ENCODE peak calls at places on chromosomes 12 and 14, in eight cellular contexts. S is NCI-H460; A is activated CD4-positive, alpha-beta T cell treated with anti-CD3 and anti-CD28 coated beads, Interleukin-2, amount 10 ng/mL, durations not matched to agents 7 days and 5 days; I is stimulated activated CD4-positive, alpha-beta T cell treated with anti-CD3 and anti-CD28 coated beads, TNF-alpha, amount 100 ng/mL, for 1 hour; D is OCI-M1; G is suprapubic skin; V is hippocampal formation; H is activated CD8-positive, alpha-beta memory T cell treated with anti-CD3 and anti-CD28 coated beads, Interleukin-2, amount 50 U/mL, for 4 hours. B is an unnamed sample.

GRCh38 chr12:9072481-9073038 is 43.2 kb downstream of the A2M start:
- DNase-seq in G (no peak), A (no peak), H (no peak), I (no peak), V (no peak), D (no peak), S (no peak), B (no peak)

GRCh38 chr12:100651694-100652093 is 78.2 kb downstream of the GAS2L3 start:
- DNase-seq in D (no peak), S (no peak), I (no peak), H (no peak), V (no peak), A (no peak), G (no peak), B (no peak)

GRCh38 chr14:105999361-106000028 is 473.1 kb downstream of the TMEM121 start:
- DNase-seq in V (no peak), I (no peak), A (peak), S (peak), G (no peak), H (peak), D (peak), B (no peak)

GRCh38 chr12:124347335-124347734 is 52.4 kb downstream of the RFLNA start:
- DNase-seq in I (no peak), H (no peak), A (no peak), V (no peak), D (no peak), G (no peak), S (no peak), B (no peak)

GRCh38 chr14:100875126-100875525 is 28.4 kb downstream of the RTL1 start:
- DNase-seq in D (no peak), I (no peak), H (no peak), V (no peak), A (no peak), S (no peak), G (no peak), B (no peak)

GRCh38 chr14:70086685-70087379 is 101.9 kb downstream of the SLC8A3 start:
- DNase-seq in S (peak), V (peak), H (no peak), D (peak), A (peak), I (no peak), G (no peak), B (no peak)

GRCh38 chr14:87065366-87065765 is 927.6 kb downstream of the GALC start:
- DNase-seq in H (no peak), I (no peak), S (no peak), V (no peak), A (no peak), G (no peak), D (no peak), B (no peak)

GRCh38 chr14:100532154-100532915 is 54.9 kb downstream of the BEGAIN start:
- DNase-seq in D (peak), S (no peak), A (peak), I (no peak), G (peak), V (no peak), H (peak), B (peak)

GRCh38 chr12:106753526-106753925 is 21.0 kb upstream of the RIC8B start:
- DNase-seq in A (peak), H (peak), D (no peak), S (no peak), V (no peak), I (peak), G (no peak), B (no peak)

GRCh38 chr12:114163766-114164165 is 197.6 kb upstream of the RBM19 start:
- DNase-seq in H (no peak), V (no peak), D (no peak), G (no peak), I (no peak), S (no peak), A (no peak), B (no peak)

GRCh38 chr14:105474478-105475268 is at the start of gene CRIP2:
- DNase-seq in I (no peak), A (peak), S (no peak), V (peak), H (no peak), G (no peak), D (peak), B (no peak)

GRCh38 chr12:31845613-31846321 is 113.4 kb upstream of the RESF1 start:
- DNase-seq in A (no peak), I (no peak), D (no peak), S (no peak), G (no peak), V (no peak), H (no peak), B (no peak)

GRCh38 chr14:106277503-106277902 is 751.1 kb downstream of the TMEM121 start:
- DNase-seq in I (peak), H (peak), S (no peak), G (no peak), D (peak), A (peak), V (no peak), B (no peak)

B was measured in coronary artery.